ENCODE peak calls at places on chromosomes 6 and 20, in seven cellular contexts. N is A549, B is tibial artery, D is body of pancreas, M is astrocyte, Z is Caco-2, Q is neural progenitor cell. E is an unnamed sample.
A peak's percentile ranks its signal among the peaks of the same experiment; 100 is the strongest.

GRCh38 chr20:7673841-7674240 is 266.4 kb downstream of the HAO1 start:
- DNase-seq in N (no peak), Z (no peak), B (no peak), D (no peak), Q (no peak), M (peak; percentile 88), E (no peak)

GRCh38 chr6:22157233-22157632 is 139.6 kb downstream of the PRL start:
- DNase-seq in Z (no peak), B (no peak), M (no peak), N (no peak), Q (no peak), D (no peak), E (no peak)

GRCh38 chr20:60257671-60258070 is 299.4 kb downstream of the CDH26 start:
- DNase-seq in Z (no peak), Q (no peak), N (no peak), B (no peak), M (no peak), D (no peak), E (no peak)

GRCh38 chr6:3406362-3406809 is 50.5 kb downstream of the SLC22A23 start:
- DNase-seq in B (no peak), N (no peak), Z (no peak), Q (no peak), D (no peak), M (no peak), E (no peak)

GRCh38 chr6:36054965-36055364 is 27.4 kb downstream of the MAPK14 start:
- DNase-seq in Q (no peak), Z (no peak), D (no peak), N (no peak), M (no peak), B (no peak), E (no peak)

GRCh38 chr20:24059174-24059573 is 70.6 kb upstream of the GGTLC1 start:
- DNase-seq in Z (no peak), Q (no peak), M (no peak), D (no peak), N (no peak), B (no peak), E (no peak)

GRCh38 chr6:80457044-80457933 is 350.8 kb downstream of the BCKDHB start:
- DNase-seq in N (peak; percentile 40), D (peak; percentile 47), B (peak; percentile 78), Z (no peak), Q (no peak), M (peak; percentile 97), E (no peak)

GRCh38 chr20:32789896-32790750 is 27.9 kb downstream of the DNMT3B start:
- DNase-seq in N (peak; percentile 71), Z (peak; percentile 91), Q (peak; percentile 86), D (peak; percentile 73), B (peak; percentile 71), M (peak; percentile 32), E (peak; percentile 68)

GRCh38 chr6:97097068-97098047 is 172.8 kb downstream of the KLHL32 start:
- DNase-seq in N (no peak), Z (no peak), M (no peak), Q (no peak), D (no peak), B (no peak), E (no peak)

GRCh38 chr6:51737580-51738360 is 349.6 kb downstream of the PKHD1 start:
- DNase-seq in M (no peak), D (no peak), B (no peak), Q (no peak), N (no peak), Z (no peak), E (no peak)

GRCh38 chr6:27230758-27231111 is 16.8 kb upstream of the PRSS16 start:
- DNase-seq in Z (no peak), M (no peak), D (no peak), B (no peak), Q (no peak), N (peak; percentile 70), E (no peak)

GRCh38 chr6:27238010-27238983 is 9.2 kb upstream of the PRSS16 start:
- DNase-seq in D (no peak), Z (no peak), M (no peak), B (no peak), N (peak; percentile 50), Q (peak; percentile 66), E (no peak)

GRCh38 chr6:27237089-27237723 is 10.3 kb upstream of the PRSS16 start:
- DNase-seq in N (peak; percentile 78), Z (peak; percentile 36), D (no peak), B (no peak), Q (peak; percentile 59), M (peak; percentile 59), E (peak; percentile 54)

GRCh38 chr6:27239258-27239657 is 8.2 kb upstream of the PRSS16 start:
- DNase-seq in N (no peak), Q (no peak), M (no peak), Z (no peak), B (no peak), D (no peak), E (no peak)

DNA sequence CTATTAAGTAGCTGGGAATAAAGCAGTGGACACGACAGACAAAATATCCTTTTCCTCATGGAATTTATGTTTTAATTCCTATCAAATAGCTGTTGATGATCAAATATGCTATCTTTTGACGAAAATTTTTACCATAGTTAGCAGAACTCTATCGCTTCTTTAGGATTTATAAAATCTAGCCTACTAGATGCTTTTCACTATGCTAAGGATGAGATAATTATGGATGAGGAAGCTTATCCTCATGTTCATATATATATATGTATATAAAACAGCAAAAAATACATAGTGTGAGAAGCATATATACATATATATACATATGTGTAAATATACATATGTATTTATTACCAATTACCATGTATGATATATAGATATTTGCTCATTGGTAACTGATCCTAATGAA is 12.9 kb upstream of the PRSS16 start:
- DNase-seq in M (no peak), N (no peak), Z (no peak), Q (no peak), D (no peak), B (no peak), E (no peak)
- H3K4me3 ChIP-seq in M (no peak overlapping the region), N (peak overlapping the region; percentile 59), Z (no peak overlapping the region), Q (peak overlapping the region; percentile 67), D (no peak overlapping the region), B (no peak overlapping the region), E (no peak overlapping the region)

DNA sequence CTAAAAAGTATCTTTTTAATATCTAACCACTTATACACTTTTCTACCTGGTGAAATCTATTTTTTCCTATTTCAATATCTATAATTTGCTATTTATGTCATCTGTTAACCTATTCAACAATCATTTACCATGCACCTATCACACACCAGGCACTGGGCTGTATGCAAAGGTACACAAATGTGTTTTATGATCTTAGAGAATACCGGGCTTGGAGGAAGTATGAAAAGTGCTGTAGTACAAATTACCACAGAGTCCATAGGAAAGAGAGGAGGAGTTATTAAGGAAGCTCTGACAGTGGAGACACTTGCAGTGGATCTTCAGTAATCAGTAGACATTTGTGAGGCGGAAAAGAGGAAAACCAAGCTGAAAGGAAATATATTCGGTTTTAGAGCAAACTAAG is 96.0 kb downstream of the HIVEP2 start:
- DNase-seq in B (no peak), Z (no peak), Q (no peak), D (no peak), M (no peak), N (no peak), E (no peak)
- H3K4me1 ChIP-seq in B (peaks cover 38% of the 10 kb centered on the region), Z (peaks cover 15% of the 10 kb centered on the region), Q (peaks cover 29% of the 10 kb centered on the region), D (peaks cover 44% of the 10 kb centered on the region), M (peaks cover 53% of the 10 kb centered on the region), N (peaks cover 45% of the 10 kb centered on the region), E (peaks cover 27% of the 10 kb centered on the region)

DNA sequence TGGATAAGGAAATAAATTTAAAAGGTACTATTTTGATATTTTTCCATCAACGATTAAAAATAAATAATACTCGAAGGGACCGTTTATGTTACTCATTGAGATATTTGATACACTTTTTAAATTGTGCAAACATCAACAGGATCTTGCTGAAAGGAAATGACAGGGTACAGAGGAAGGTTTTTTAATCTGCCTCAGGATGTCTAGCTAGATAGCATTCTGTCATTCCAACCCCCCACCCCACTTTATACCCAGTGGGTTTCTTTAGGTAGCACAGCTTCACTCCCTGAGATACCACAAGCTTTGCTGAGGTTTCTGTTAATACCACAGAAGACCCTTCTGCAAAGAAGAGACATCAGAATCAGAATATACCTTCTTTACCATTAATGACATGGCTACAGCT is 1.2 kb downstream of the PHACTR2 start:
- DNase-seq in B (no peak), M (no peak), N (no peak), Z (no peak), Q (peak; percentile 43), D (no peak), E (no peak)
- H3K4me3 ChIP-seq in B (peak overlapping the region; percentile 90), M (peak overlapping the region; percentile 94), N (peak overlapping the region; percentile 50), Z (peak overlapping the region; percentile 88), Q (peak overlapping the region; percentile 77), D (peak overlapping the region; percentile 48), E (peak overlapping the region; percentile 40)

GRCh38 chr20:37314099-37314498 is 24.6 kb downstream of the MANBAL start:
- DNase-seq in B (no peak), M (no peak), D (no peak), Z (no peak), Q (no peak), N (no peak), E (no peak)
- H3K4me1 ChIP-seq in B (peaks cover 59% of the 10 kb centered on the region), M (peaks cover 22% of the 10 kb centered on the region), D (peaks cover 5% of the 10 kb centered on the region), Z (peaks cover 2% of the 10 kb centered on the region), Q (peaks cover 43% of the 10 kb centered on the region), N (no peaks in the 10 kb centered on the region), E (peaks cover 7% of the 10 kb centered on the region)

GRCh38 chr20:47970282-47970903 is 185.1 kb upstream of the SULF2 start:
- DNase-seq in N (no peak), B (no peak), M (no peak), D (no peak), Q (no peak), Z (no peak), E (no peak)
- H3K4me3 ChIP-seq in N (no peak overlapping the region), B (no peak overlapping the region), M (no peak overlapping the region), D (no peak overlapping the region), Q (no peak overlapping the region), Z (no peak overlapping the region), E (no peak overlapping the region)

GRCh38 chr20:51126337-51126736 is 103.4 kb upstream of the KCNG1 start:
- DNase-seq in B (no peak), M (no peak), Q (no peak), D (no peak), Z (no peak), N (no peak), E (no peak)

GRCh38 chr20:51131806-51132205 is 108.9 kb upstream of the KCNG1 start:
- DNase-seq in D (no peak), B (no peak), Q (no peak), Z (no peak), M (no peak), N (no peak), E (no peak)

GRCh38 chr20:51128198-51128597 is 105.3 kb upstream of the KCNG1 start:
- DNase-seq in N (peak; percentile 21), B (no peak), Z (no peak), M (peak; percentile 88), Q (no peak), D (no peak), E (no peak)

GRCh38 chr20:51127713-51128112 is 104.8 kb upstream of the KCNG1 start:
- DNase-seq in D (no peak), M (no peak), Z (no peak), Q (no peak), B (no peak), N (no peak), E (no peak)

GRCh38 chr20:51129201-51129671 is 106.3 kb upstream of the KCNG1 start:
- DNase-seq in Z (no peak), Q (no peak), M (no peak), N (no peak), B (no peak), D (no peak), E (no peak)
- H3K4me1 ChIP-seq in Z (no peaks in the 10 kb centered on the region), Q (no peaks in the 10 kb centered on the region), M (peaks cover 22% of the 10 kb centered on the region), N (peaks cover 17% of the 10 kb centered on the region), B (no peaks in the 10 kb centered on the region), D (no peaks in the 10 kb centered on the region), E (no peaks in the 10 kb centered on the region)